ENCODE peak calls at places on chromosomes 16 and 17, in five cellular contexts. A, F, I, W and P are unnamed samples.

GRCh38 chr17:32349503-32349853 is 479 bp upstream of the ZNF207 start:
- DNase-seq in A (no peak), F (no peak), I (no peak), W (no peak), P (no peak)

GRCh38 chr17:55645361-55645760 is 77.3 kb downstream of the TMEM100 start:
- DNase-seq in A (no peak), F (no peak), I (no peak), W (no peak), P (no peak)

GRCh38 chr17:62591323-62591722 is 36.1 kb upstream of the MRC2 start:
- DNase-seq in A (no peak), F (no peak), I (no peak), W (no peak), P (no peak)

GRCh38 chr16:25192096-25192495 is 24.7 kb upstream of the AQP8 start:
- DNase-seq in A (no peak), F (no peak), I (no peak), W (no peak), P (peak)

GRCh38 chr17:80859004-80859941 is 132.4 kb upstream of the CHMP6 start:
- DNase-seq in A (no peak), F (peak), I (peak), W (peak), P (peak)

GRCh38 chr16:90020260-90020837 is 1.1 kb upstream of the DBNDD1 start:
- DNase-seq in A (no peak), F (no peak), I (peak), W (no peak), P (no peak)

GRCh38 chr16:54289242-54290051 is 2.9 kb upstream of the IRX3 start:
- DNase-seq in A (no peak), F (no peak), I (no peak), W (no peak), P (no peak)

GRCh38 chr16:73058616-73059409 is 10.9 kb upstream of the ZFHX3 start:
- DNase-seq in A (no peak), F (peak), I (no peak), W (no peak), P (no peak)

GRCh38 chr17:4833941-4834501 is 881 bp downstream of the MINK1 start:
- DNase-seq in A (no peak), F (no peak), I (peak), W (no peak), P (no peak)

GRCh38 chr16:87580855-87581261 is 21.4 kb upstream of the JPH3 start:
- DNase-seq in A (no peak), F (no peak), I (peak), W (no peak), P (no peak)

GRCh38 chr17:78865682-78866390 is 25.2 kb upstream of the USP36 start:
- DNase-seq in A (peak), F (peak), I (peak), W (peak), P (no peak)

GRCh38 chr17:4968166-4968915 is 724 bp upstream of the SPAG7 start:
- DNase-seq in A (peak), F (no peak), I (no peak), W (no peak), P (no peak)

GRCh38 chr17:75721463-75722011 is 278 bp downstream of the ITGB4 start:
- DNase-seq in A (no peak), F (no peak), I (no peak), W (no peak), P (no peak)
- H3K4me3 ChIP-seq in A (peak), F (peak), I (peak), W (peak), P (peak)

GRCh38 chr16:51154271-51155171 is 3.5 kb upstream of the SALL1 start:
- DNase-seq in A (no peak), F (no peak), I (peak), W (no peak), P (no peak)
- TF ChIP-seq CTCF in A (no peak), F (no peak), I (no peak), W (no peak), P (no peak)

GRCh38 chr16:31329671-31330552 is 25.1 kb upstream of the ITGAX start:
- DNase-seq in A (no peak), F (no peak), I (no peak), W (no peak), P (no peak)
- H3K4me3 ChIP-seq in A (no peak), F (no peak), I (no peak), W (no peak), P (no peak)

GRCh38 chr17:75619506-75620431 is 13.5 kb upstream of the SMIM5 start:
- DNase-seq in A (no peak), F (no peak), I (peak), W (no peak), P (no peak)
- TF ChIP-seq CTCF in A (no peak), F (no peak), I (peak), W (peak), P (peak)

GRCh38 chr17:35449371-35449931 is 885 bp upstream of the SLFN13 start:
- DNase-seq in A (peak), F (no peak), I (peak), W (no peak), P (no peak)
- H3K4me3 ChIP-seq in A (no peak), F (peak), I (no peak), W (peak), P (peak)

GRCh38 chr17:8187517-8188407 is 2.2 kb downstream of the BORCS6 start:
- DNase-seq in A (peak), F (peak), I (peak), W (peak), P (peak)
- TF ChIP-seq CTCF in A (no peak), F (no peak), I (no peak), W (no peak), P (no peak)

GRCh38 chr17:77257169-77257568 is 116.4 kb downstream of the SEC14L1 start:
- DNase-seq in A (no peak), F (no peak), I (no peak), W (no peak), P (no peak)
- H3K4me3 ChIP-seq in A (no peak), F (no peak), I (no peak), W (no peak), P (no peak)